ENCODE peak calls at places on chromosome 16, in nine cellular contexts. B is keratinocyte, T is neural progenitor cell, Q is neuronal stem cell, J is A549, S is mesendoderm, Z is fibroblast of lung, C is IMR-90, D is H9. W is an unnamed sample. For H3K4me1, the result is how much of the 10 kb centered on the place peaks cover.

GRCh38 chr16:85296859-85297698 is 184.8 kb upstream of the CIBAR2 start:
- DNase-seq in B (no peak), T (peak), Q (no peak), J (peak), S (peak), Z (no peak), C (no peak), D (peak), W (peak)

GRCh38 chr16:84277244-84277823 is 17.3 kb upstream of the WFDC1 start:
- DNase-seq in B (no peak), T (peak), Q (peak), J (peak), S (peak), Z (peak), C (peak), D (peak), W (peak)

GRCh38 chr16:22220714-22221113 is 14.6 kb downstream of the EEF2K start:
- DNase-seq in B (no peak), T (no peak), Q (no peak), J (no peak), S (no peak), Z (no peak), C (no peak), D (no peak), W (peak)

GRCh38 chr16:48347191-48347860 is 37.9 kb downstream of the SIAH1 start:
- DNase-seq in B (no peak), T (no peak), Q (no peak), J (no peak), S (no peak), Z (no peak), C (no peak), D (no peak), W (peak)

GRCh38 chr16:89505204-89506112 is 2.7 kb upstream of the SPG7 start:
- DNase-seq in B (peak), T (no peak), Q (no peak), J (peak), S (no peak), Z (peak), C (peak), D (no peak), W (peak)

GRCh38 chr16:46673320-46674013 is 15.5 kb downstream of the VPS35 start:
- DNase-seq in B (no peak), T (peak), Q (peak), J (peak), S (peak), Z (peak), C (peak), D (peak), W (peak)

GRCh38 chr16:86252596-86252995 is 257.7 kb upstream of the FOXF1 start:
- DNase-seq in B (no peak), T (peak), Q (peak), J (no peak), S (peak), Z (peak), C (peak), D (peak), W (no peak)

GRCh38 chr16:5584100-5584499 is 486.5 kb upstream of the EEF2KMT start:
- DNase-seq in B (no peak), T (no peak), Q (no peak), J (no peak), S (no peak), Z (no peak), C (no peak), D (no peak), W (no peak)

GRCh38 chr16:23357761-23358290 is 55.7 kb downstream of the SCNN1B start:
- DNase-seq in B (no peak), T (no peak), Q (no peak), J (no peak), S (no peak), Z (no peak), C (no peak), D (no peak), W (no peak)

GRCh38 chr16:635573-636205 is 416 bp downstream of the METTL26 start:
- DNase-seq in B (no peak), T (no peak), Q (no peak), J (no peak), S (no peak), Z (no peak), C (no peak), D (no peak), W (peak)

GRCh38 chr16:23466162-23466885 is 13.3 kb upstream of the COG7 start:
- DNase-seq in B (peak), T (no peak), Q (no peak), J (peak), S (no peak), Z (peak), C (peak), D (no peak), W (peak)

GRCh38 chr16:77738706-77739105 is 16.4 kb downstream of the NUDT7 start:
- DNase-seq in B (peak), T (no peak), Q (no peak), J (no peak), S (no peak), Z (peak), C (no peak), D (no peak), W (no peak)

GRCh38 chr16:70703041-70703834 is 17.4 kb upstream of the MTSS2 start:
- DNase-seq in B (no peak), T (peak), Q (no peak), J (peak), S (peak), Z (peak), C (peak), D (peak), W (peak)

GRCh38 chr16:20938426-20938825 is 37.9 kb downstream of the LYRM1 start:
- DNase-seq in B (no peak), T (no peak), Q (no peak), J (no peak), S (no peak), Z (peak), C (peak), D (no peak), W (peak)

GRCh38 chr16:1530349-1530882 is 3.0 kb upstream of the TMEM204 start:
- DNase-seq in B (peak), T (no peak), Q (no peak), J (no peak), S (no peak), Z (no peak), C (no peak), D (no peak), W (peak)

GRCh38 chr16:23469814-23470213 is 16.8 kb upstream of the COG7 start:
- DNase-seq in B (no peak), T (no peak), Q (no peak), J (peak), S (peak), Z (peak), C (peak), D (no peak), W (no peak)

GRCh38 chr16:87713469-87714229 is 52.1 kb downstream of the KLHDC4 start:
- DNase-seq in B (no peak), T (no peak), Q (no peak), J (no peak), S (no peak), Z (no peak), C (no peak), D (no peak), W (no peak)

GRCh38 chr16:83771306-83771942 is 36.4 kb upstream of the HSBP1 start:
- DNase-seq in B (no peak), T (no peak), Q (no peak), J (no peak), S (no peak), Z (no peak), C (no peak), D (no peak), W (no peak)

GRCh38 chr16:28140788-28141618 is 70.8 kb downstream of the XPO6 start:
- DNase-seq in B (no peak), T (no peak), Q (no peak), J (no peak), S (no peak), Z (no peak), C (no peak), D (no peak), W (peak)

GRCh38 chr16:30350134-30350871 is 4.8 kb downstream of the CD2BP2 start:
- DNase-seq in B (no peak), T (no peak), Q (no peak), J (no peak), S (no peak), Z (peak), C (no peak), D (no peak), W (peak)

GRCh38 chr16:4496305-4496704 is 20.1 kb downstream of the HMOX2 start:
- DNase-seq in B (no peak), T (no peak), Q (no peak), J (no peak), S (peak), Z (peak), C (peak), D (no peak), W (peak)

GRCh38 chr16:64952177-64952576 is 169.7 kb downstream of the CDH11 start:
- DNase-seq in B (no peak), T (no peak), Q (no peak), J (no peak), S (no peak), Z (peak), C (peak), D (no peak), W (peak)

GRCh38 chr16:86525696-86526095 is 15.4 kb downstream of the FOXF1 start:
- DNase-seq in B (no peak), T (no peak), Q (no peak), J (no peak), S (no peak), Z (no peak), C (no peak), D (no peak), W (no peak)

GRCh38 chr16:89115216-89115949 is 21.7 kb downstream of the ACSF3 start:
- DNase-seq in B (peak), T (no peak), Q (no peak), J (no peak), S (no peak), Z (peak), C (no peak), D (no peak), W (peak)

GRCh38 chr16:50400312-50400966 is 31.7 kb upstream of the BRD7 start:
- DNase-seq in B (no peak), T (no peak), Q (no peak), J (no peak), S (no peak), Z (no peak), C (no peak), D (no peak), W (no peak)

GRCh38 chr16:31696968-31697743 is 169.5 kb downstream of the AHSP start:
- DNase-seq in B (no peak), T (peak), Q (no peak), J (no peak), S (peak), Z (peak), C (peak), D (no peak), W (peak)

GRCh38 chr16:30665830-30666190 is 7.6 kb downstream of the FBRS start:
- DNase-seq in B (no peak), T (no peak), Q (no peak), J (no peak), S (no peak), Z (no peak), C (no peak), D (no peak), W (no peak)

GRCh38 chr16:56708821-56709685 is 20.9 kb upstream of the NUP93 start:
- DNase-seq in B (no peak), T (no peak), Q (no peak), J (no peak), S (no peak), Z (no peak), C (no peak), D (no peak), W (no peak)

GRCh38 chr16:69481901-69482341 is 57.5 kb downstream of the CYB5B start:
- DNase-seq in B (no peak), T (no peak), Q (no peak), J (no peak), S (peak), Z (peak), C (peak), D (peak), W (peak)

GRCh38 chr16:23286131-23286532 is 16.0 kb upstream of the SCNN1B start:
- DNase-seq in B (peak), T (no peak), Q (no peak), J (no peak), S (no peak), Z (peak), C (peak), D (no peak), W (peak)

GRCh38 chr16:48276102-48276501 is 28.8 kb upstream of the ABCC11 start:
- DNase-seq in B (no peak), T (no peak), Q (no peak), J (no peak), S (peak), Z (peak), C (peak), D (no peak), W (no peak)

GRCh38 chr16:22333457-22333994 is 36.3 kb downstream of the POLR3E start:
- DNase-seq in B (no peak), T (no peak), Q (no peak), J (no peak), S (no peak), Z (no peak), C (no peak), D (no peak), W (peak)

GRCh38 chr16:48492131-48492530 is 106.9 kb upstream of the SIAH1 start:
- DNase-seq in B (no peak), T (no peak), Q (no peak), J (no peak), S (no peak), Z (no peak), C (peak), D (no peak), W (no peak)

GRCh38 chr16:2468725-2469398 is 2.2 kb upstream of the NTN3 start:
- DNase-seq in B (no peak), T (peak), Q (no peak), J (peak), S (no peak), Z (no peak), C (no peak), D (no peak), W (peak)

GRCh38 chr16:78668393-78668792 is 568.9 kb downstream of the WWOX start:
- DNase-seq in B (no peak), T (no peak), Q (no peak), J (no peak), S (peak), Z (no peak), C (no peak), D (no peak), W (no peak)

GRCh38 chr16:35562919-35563318 is 2103.5 kb downstream of the TP53TG3F start:
- DNase-seq in B (no peak), T (no peak), Q (no peak), J (no peak), S (no peak), Z (no peak), C (no peak), D (no peak), W (no peak)

GRCh38 chr16:35370617-35371016 is 1911.2 kb downstream of the TP53TG3F start:
- DNase-seq in B (peak), T (no peak), Q (no peak), J (no peak), S (no peak), Z (no peak), C (no peak), D (no peak), W (no peak)

GRCh38 chr16:54411555-54411954 is 125.0 kb upstream of the IRX3 start:
- DNase-seq in B (no peak), T (peak), Q (no peak), J (no peak), S (peak), Z (no peak), C (no peak), D (peak), W (no peak)

GRCh38 chr16:81627024-81627423 is 152.1 kb upstream of the PLCG2 start:
- DNase-seq in B (peak), T (no peak), Q (no peak), J (no peak), S (no peak), Z (peak), C (peak), D (no peak), W (no peak)

GRCh38 chr16:81625544-81626152 is 153.4 kb upstream of the PLCG2 start:
- DNase-seq in B (peak), T (no peak), Q (no peak), J (no peak), S (no peak), Z (peak), C (peak), D (no peak), W (peak)

GRCh38 chr16:81629032-81629802 is 149.9 kb upstream of the PLCG2 start:
- DNase-seq in B (no peak), T (no peak), Q (no peak), J (no peak), S (no peak), Z (no peak), C (no peak), D (no peak), W (peak)

GRCh38 chr16:81626181-81626674 is 152.9 kb upstream of the PLCG2 start:
- DNase-seq in B (peak), T (no peak), Q (no peak), J (no peak), S (no peak), Z (peak), C (peak), D (no peak), W (no peak)

DNA sequence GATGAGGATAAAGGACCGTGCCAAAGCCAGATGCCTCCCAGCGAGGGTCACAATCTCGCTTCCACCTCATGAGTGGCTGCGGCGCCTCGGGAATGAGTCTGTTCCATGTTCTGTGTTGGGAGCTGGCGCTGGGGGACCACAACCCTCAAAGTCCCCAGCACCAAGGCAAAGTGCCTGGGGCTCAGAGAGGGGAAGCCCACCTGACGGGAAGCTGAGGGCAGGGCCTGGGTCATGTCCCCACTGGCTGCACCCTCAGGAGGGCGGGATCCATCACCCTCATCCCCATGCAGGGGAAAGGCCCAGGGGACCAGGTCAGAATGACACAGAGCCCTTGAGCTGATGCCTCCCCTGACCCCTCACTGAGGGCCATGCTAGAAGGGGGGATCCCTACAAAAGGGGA is 151.4 kb upstream of the PLCG2 start:
- DNase-seq in B (no peak), T (no peak), Q (no peak), J (no peak), S (no peak), Z (no peak), C (no peak), D (no peak), W (no peak)
- H3K4me1 ChIP-seq in B (under half), T (under half), Q (under half), J (half or more), S (under half), Z (under half), C (under half), D (under half), W (under half)

GRCh38 chr16:51549836-51550235 is 398.8 kb upstream of the SALL1 start:
- DNase-seq in B (no peak), T (no peak), Q (no peak), J (no peak), S (no peak), Z (peak), C (peak), D (no peak), W (no peak)
- H3K4me2 ChIP-seq in B (no peak), T (no peak), Q (no peak), J (no peak), S (no peak), Z (no peak), C (no peak), D (no peak), W (no peak)

DNA sequence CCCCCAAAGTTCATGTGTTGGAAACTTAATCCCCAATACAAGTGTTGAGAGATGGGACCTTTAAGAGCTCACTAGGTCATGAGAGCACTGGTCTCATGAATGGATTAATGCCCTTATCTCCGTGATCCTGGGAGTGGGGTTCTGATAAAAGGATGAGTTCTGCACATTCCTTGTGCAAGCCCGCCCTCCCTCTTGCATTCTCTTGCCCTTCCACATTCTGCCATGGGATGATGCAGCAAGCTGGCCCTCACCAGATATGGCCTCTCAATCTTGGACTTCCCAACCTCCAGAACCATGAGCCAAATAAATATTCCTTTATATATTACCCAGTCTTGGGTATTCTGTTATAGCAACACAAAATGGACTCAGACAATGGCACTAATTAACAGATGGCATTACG is 14.1 kb downstream of the GLG1 start:
- DNase-seq in B (no peak), T (no peak), Q (no peak), J (no peak), S (peak), Z (no peak), C (no peak), D (no peak), W (peak)
- H3K4me1 ChIP-seq in B (under half), T (under half), Q (under half), J (under half), S (under half), Z (under half), C (under half), D (under half), W (under half)

GRCh38 chr16:71769222-71769621 is 39.4 kb downstream of the AP1G1 start:
- DNase-seq in B (no peak), T (no peak), Q (no peak), J (no peak), S (no peak), Z (no peak), C (no peak), D (no peak), W (no peak)

GRCh38 chr16:71762186-71762585 is 37.7 kb upstream of the PHLPP2 start:
- DNase-seq in B (no peak), T (no peak), Q (no peak), J (no peak), S (no peak), Z (peak), C (peak), D (no peak), W (no peak)

GRCh38 chr16:71771571-71771970 is 37.1 kb downstream of the AP1G1 start:
- DNase-seq in B (no peak), T (no peak), Q (no peak), J (no peak), S (no peak), Z (no peak), C (no peak), D (no peak), W (peak)

GRCh38 chr16:71767060-71767900 is 41.4 kb downstream of the AP1G1 start:
- DNase-seq in B (no peak), T (no peak), Q (no peak), J (no peak), S (no peak), Z (peak), C (no peak), D (no peak), W (no peak)
- H3K4me2 ChIP-seq in B (no peak), T (no peak), Q (no peak), J (no peak), S (no peak), Z (no peak), C (peak), D (no peak), W (peak)